ENCODE peak calls at places on chromosomes 6 and 20, in six cellular contexts. L, B, S, V, M and E are unnamed samples.

GRCh38 chr6:150298676-150299075 is 70.1 kb upstream of the IYD start:
- DNase-seq in L (no peak), B (no peak), S (no peak), V (no peak), M (no peak), E (no peak)

GRCh38 chr20:40286991-40287531 is 402.0 kb downstream of the MAFB start:
- DNase-seq in L (no peak), B (no peak), S (no peak), V (no peak), M (no peak), E (no peak)

GRCh38 chr6:136103763-136104311 is 146.3 kb downstream of the MTFR2 start:
- DNase-seq in L (peak; percentile 42), B (no peak), S (peak; percentile 43), V (peak; percentile 89), M (no peak), E (peak; percentile 39)

GRCh38 chr20:48148916-48149672 is 363.8 kb upstream of the SULF2 start:
- DNase-seq in L (no peak), B (no peak), S (no peak), V (no peak), M (peak; percentile 34), E (no peak)

GRCh38 chr6:33095681-33096080 is 19.9 kb downstream of the HLA-DPB1 start:
- DNase-seq in L (no peak), B (peak; percentile 5), S (no peak), V (no peak), M (no peak), E (no peak)

GRCh38 chr6:30325873-30326445 is 768 bp upstream of the TRIM39 start:
- DNase-seq in L (peak; percentile 81), B (no peak), S (peak; percentile 85), V (no peak), M (peak; percentile 74), E (no peak)

GRCh38 chr6:17565399-17565798 is 34.7 kb upstream of the FAM8A1 start:
- DNase-seq in L (peak; percentile 9), B (no peak), S (peak; percentile 11), V (no peak), M (peak; percentile 22), E (no peak)

GRCh38 chr20:47368301-47368700 is 11.8 kb upstream of the ZMYND8 start:
- DNase-seq in L (peak; percentile 65), B (no peak), S (peak; percentile 40), V (no peak), M (no peak), E (no peak)

GRCh38 chr6:88899569-88900316 is 63.7 kb downstream of the RNGTT start:
- DNase-seq in L (peak; percentile 4), B (no peak), S (peak; percentile 62), V (no peak), M (peak; percentile 8), E (no peak)

GRCh38 chr6:133376743-133377142 is 135.6 kb downstream of the EYA4 start:
- DNase-seq in L (no peak), B (no peak), S (no peak), V (no peak), M (no peak), E (no peak)

GRCh38 chr6:134640229-134640628 is 309.7 kb downstream of the ALDH8A1 start:
- DNase-seq in L (no peak), B (no peak), S (no peak), V (no peak), M (no peak), E (peak; percentile 8)

GRCh38 chr20:64101731-64102621 is 5.4 kb downstream of the NPBWR2 start:
- DNase-seq in L (peak; percentile 86), B (no peak), S (peak; percentile 87), V (no peak), M (peak; percentile 73), E (no peak)

GRCh38 chr6:27156874-27157460 is 90.5 kb upstream of the PRSS16 start:
- DNase-seq in L (peak; percentile 40), B (no peak), S (peak; percentile 55), V (peak; percentile 12), M (no peak), E (no peak)

GRCh38 chr6:16404456-16404855 is 166.1 kb downstream of the GMPR start:
- DNase-seq in L (no peak), B (no peak), S (no peak), V (no peak), M (no peak), E (no peak)

GRCh38 chr6:474454-475185 is 83.1 kb downstream of the IRF4 start:
- DNase-seq in L (peak; percentile 40), B (no peak), S (no peak), V (no peak), M (peak; percentile 84), E (no peak)

GRCh38 chr6:24882295-24882694 is 53.5 kb downstream of the RIPOR2 start:
- DNase-seq in L (no peak), B (peak; percentile 56), S (no peak), V (peak; percentile 9), M (no peak), E (peak; percentile 36)

GRCh38 chr6:141956046-141956761 is 176.5 kb upstream of the GJE1 start:
- DNase-seq in L (no peak), B (peak; percentile 14), S (no peak), V (peak; percentile 25), M (no peak), E (peak; percentile 12)

GRCh38 chr20:32205502-32206382 is 1.8 kb downstream of the PLAGL2 start:
- DNase-seq in L (peak; percentile 59), B (peak; percentile 41), S (no peak), V (peak; percentile 49), M (peak; percentile 49), E (no peak)

GRCh38 chr20:24991897-24992419 is 593 bp downstream of the APMAP start:
- DNase-seq in L (peak; percentile 53), B (no peak), S (peak; percentile 50), V (peak; percentile 44), M (peak; percentile 18), E (no peak)

GRCh38 chr6:42043787-42044475 is 6.4 kb upstream of the TAF8 start:
- DNase-seq in L (peak; percentile 92), B (peak; percentile 79), S (peak; percentile 94), V (peak; percentile 88), M (peak; percentile 90), E (peak; percentile 66)
- H3K4me2 ChIP-seq in L (peak overlapping the region; percentile 23), B (no peak overlapping the region), S (peak overlapping the region; percentile 48), V (no peak overlapping the region), M (peak overlapping the region; percentile 55), E (no peak overlapping the region)

GRCh38 chr6:36700071-36700811 is 2.6 kb downstream of the RAB44 start:
- DNase-seq in L (no peak), B (no peak), S (no peak), V (no peak), M (no peak), E (no peak)

GRCh38 chr6:36700812-36701211 is 3.2 kb downstream of the RAB44 start:
- DNase-seq in L (no peak), B (no peak), S (no peak), V (no peak), M (no peak), E (no peak)

GRCh38 chr6:36698196-36698595 is 570 bp downstream of the RAB44 start:
- DNase-seq in L (no peak), B (no peak), S (no peak), V (no peak), M (no peak), E (no peak)

GRCh38 chr6:36698871-36699271 is 1.2 kb downstream of the RAB44 start:
- DNase-seq in L (no peak), B (no peak), S (no peak), V (no peak), M (no peak), E (no peak)

DNA sequence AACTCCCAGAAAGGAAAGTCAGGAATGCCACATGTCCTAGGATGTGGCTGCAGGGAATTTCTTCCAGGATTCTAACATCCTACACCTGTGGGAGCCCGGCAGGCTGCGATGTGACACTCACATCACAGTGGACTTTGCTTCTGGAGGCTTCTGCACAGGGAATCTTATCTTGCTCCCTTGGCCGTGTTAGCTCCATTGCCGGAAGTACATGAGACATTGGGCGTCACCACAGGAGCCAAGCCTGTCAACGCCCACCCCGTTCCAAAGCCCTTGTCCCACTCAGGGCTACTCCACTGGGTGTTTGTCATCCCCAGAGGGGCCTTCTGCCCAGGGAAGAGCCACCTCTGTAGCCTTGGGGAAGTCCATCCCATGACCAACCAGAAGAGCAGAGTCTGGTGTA is 1.7 kb downstream of the RAB44 start:
- DNase-seq in L (no peak), B (no peak), S (no peak), V (no peak), M (no peak), E (no peak)
- H2AFZ ChIP-seq in L (no peak overlapping the region), B (peak overlapping the region; percentile 48), S (no peak overlapping the region), V (no peak overlapping the region), M (no peak overlapping the region), E (no peak overlapping the region)

DNA sequence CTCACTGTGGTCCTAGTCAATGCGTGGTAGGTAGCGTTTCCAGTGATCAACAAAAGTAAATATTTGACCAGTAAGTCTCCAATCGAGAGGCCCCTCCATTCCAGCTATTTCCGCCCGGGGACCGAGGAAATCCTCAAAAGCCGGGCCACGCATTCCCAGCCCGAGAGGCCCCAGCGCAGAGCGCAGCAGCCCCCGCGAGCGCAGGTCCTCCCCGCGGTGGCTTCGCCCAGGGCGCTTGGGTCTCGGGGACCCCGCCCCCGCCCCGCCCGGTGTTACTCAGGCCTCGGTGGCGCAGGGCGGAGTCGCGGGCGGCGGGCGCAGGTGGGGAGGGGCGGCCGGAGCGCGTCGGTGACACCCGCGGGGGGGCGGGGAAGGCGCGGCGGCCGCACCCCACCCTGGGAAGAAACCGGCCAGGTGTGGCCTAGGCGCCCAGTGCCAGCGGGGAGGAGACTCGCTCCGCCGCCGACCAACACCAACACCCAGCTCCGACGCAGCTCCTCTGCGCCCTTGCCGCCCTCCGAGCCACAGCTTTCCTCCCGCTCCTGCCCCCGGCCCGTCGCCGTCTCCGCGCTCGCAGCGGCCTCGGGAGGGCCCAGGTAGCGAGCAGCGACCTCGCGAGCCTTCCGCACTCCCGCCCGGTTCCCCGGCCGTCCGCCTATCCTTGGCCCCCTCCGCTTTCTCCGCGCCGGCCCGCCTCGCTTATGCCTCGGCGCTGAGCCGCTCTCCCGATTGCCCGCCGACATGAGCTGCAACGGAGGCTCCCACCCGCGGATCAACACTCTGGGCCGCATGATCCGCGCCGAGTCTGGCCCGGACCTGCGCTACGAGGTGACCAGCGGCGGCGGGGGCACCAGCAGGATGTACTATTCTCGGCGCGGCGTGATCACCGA is at the start of gene DSP:
- DNase-seq in L (peak; percentile 85), B (no peak), S (peak; percentile 80), V (peak; percentile 41), M (no peak), E (no peak)
- H3K4me2 ChIP-seq in L (peak within 1 kb of the TSS; percentile 89), B (peak within 1 kb of the TSS; percentile 96), S (peak within 1 kb of the TSS; percentile 86), V (peak within 1 kb of the TSS; percentile 85), M (no peak within 1 kb of the TSS), E (peak within 1 kb of the TSS; percentile 72)

DNA sequence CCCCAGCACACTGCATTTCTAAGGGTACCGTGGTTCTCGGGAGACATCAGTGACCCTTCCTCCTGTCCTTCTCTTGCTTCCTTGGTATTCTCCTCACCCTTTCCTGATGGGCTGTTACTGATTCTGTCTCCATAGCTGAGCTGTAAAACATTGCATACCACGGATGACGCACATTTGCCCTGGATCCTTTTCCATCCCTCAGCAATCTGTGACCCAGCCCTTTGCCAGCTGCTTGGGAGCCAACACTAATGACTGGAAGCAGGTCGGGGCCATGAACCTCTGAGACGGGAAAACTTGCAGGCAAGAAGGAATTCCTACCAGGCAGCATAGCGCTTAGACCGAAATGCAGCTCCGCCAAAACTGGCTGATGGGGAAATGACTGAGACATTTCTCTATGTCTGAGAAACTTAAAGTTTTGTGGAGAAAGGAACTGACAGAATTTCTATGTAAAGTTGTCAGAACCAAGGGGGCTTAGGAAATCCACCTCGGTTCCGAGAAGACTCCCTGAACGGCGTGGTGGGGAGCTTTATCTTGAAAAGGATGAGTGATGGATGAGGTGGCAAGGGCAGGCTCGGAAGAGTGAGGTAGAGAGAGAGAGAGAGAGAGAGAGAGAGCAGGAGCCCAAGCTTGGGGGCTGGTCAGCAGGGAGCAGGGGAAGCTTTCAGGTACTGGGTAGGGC is 19.2 kb downstream of the TUBB2B start:
- DNase-seq in L (no peak), B (peak; percentile 95), S (peak; percentile 17), V (peak; percentile 58), M (no peak), E (peak; percentile 96)
- H2AFZ ChIP-seq in L (peak overlapping the region; percentile 73), B (peak overlapping the region; percentile 88), S (peak overlapping the region; percentile 86), V (no peak overlapping the region), M (peak overlapping the region; percentile 83), E (peak overlapping the region; percentile 42)